ENCODE peak calls at places on chromosomes 7 and 10, in six cellular contexts. L is GM18507; A is DMS 273 treated with DMSO at 0.1 percent for 48 hours; R is stimulated activated CD4-positive, alpha-beta T cell treated with anti-CD3 and anti-CD28 coated beads, Interleukin-4, amount 100 ng/mL, for 24 hours; W is body of pancreas; X is transverse colon. C is an unnamed sample.

GRCh38 chr10:21993360-21994001 is 10.0 kb downstream of the DNAJC1 start:
- DNase-seq in L (no peak), A (no peak), R (no peak), W (no peak), X (no peak), C (no peak)

GRCh38 chr10:9214618-9215017 is 1160.1 kb downstream of the GATA3 start:
- DNase-seq in L (no peak), A (no peak), R (no peak), W (no peak), X (no peak), C (no peak)

GRCh38 chr10:19169684-19170083 is 121.1 kb downstream of the MALRD1 start:
- DNase-seq in L (no peak), A (no peak), R (no peak), W (no peak), X (no peak), C (no peak)

GRCh38 chr10:61822781-61823230 is 78.7 kb upstream of the ARID5B start:
- DNase-seq in L (no peak), A (no peak), R (no peak), W (no peak), X (no peak), C (no peak)

GRCh38 chr10:77201135-77202111 is 436.2 kb downstream of the KCNMA1 start:
- DNase-seq in L (no peak), A (no peak), R (no peak), W (no peak), X (no peak), C (no peak)

GRCh38 chr7:18495412-18496335 is at the start of gene HDAC9:
- DNase-seq in L (no peak), A (peak; percentile 84), R (no peak), W (peak; percentile 18), X (peak; percentile 51), C (peak; percentile 88)

GRCh38 chr10:80444124-80444523 is 10.0 kb upstream of the TSPAN14 start:
- DNase-seq in L (no peak), A (no peak), R (no peak), W (no peak), X (no peak), C (no peak)

GRCh38 chr10:130062201-130062600 is 48.4 kb downstream of the C10orf143 start:
- DNase-seq in L (no peak), A (no peak), R (no peak), W (no peak), X (no peak), C (no peak)

GRCh38 chr7:50341709-50342108 is 37.2 kb downstream of the IKZF1 start:
- DNase-seq in L (no peak), A (no peak), R (peak; percentile 42), W (no peak), X (no peak), C (no peak)

GRCh38 chr10:34041871-34042270 is 707.4 kb upstream of the NRP1 start:
- DNase-seq in L (no peak), A (no peak), R (no peak), W (no peak), X (no peak), C (no peak)

GRCh38 chr7:137538361-137538762 is 194.8 kb upstream of the PTN start:
- DNase-seq in L (no peak), A (no peak), R (no peak), W (no peak), X (no peak), C (peak; percentile 9)

GRCh38 chr10:32210306-32211045 is 136.5 kb downstream of the EPC1 start:
- DNase-seq in L (no peak), A (no peak), R (peak; percentile 10), W (peak; percentile 17), X (peak; percentile 24), C (no peak)